ENCODE peak calls at places on chromosomes 7 and 10, in four cellular contexts. E is NCI-H1436; K is colonic mucosa; D is CD8-positive, alpha-beta T cell. O is an unnamed sample.

GRCh38 chr7:7060828-7061599 is 121.3 kb upstream of the C1GALT1 start:
- DNase-seq in E (no peak), K (no peak), D (no peak), O (no peak)

GRCh38 chr7:44533301-44534055 is 7.7 kb downstream of the NPC1L1 start:
- DNase-seq in E (no peak), K (no peak), D (no peak), O (no peak)

GRCh38 chr10:31966681-31967080 is 38.0 kb upstream of the ARHGAP12 start:
- DNase-seq in E (no peak), K (no peak), D (no peak), O (no peak)

GRCh38 chr10:117096559-117097201 is 41.4 kb downstream of the VAX1 start:
- DNase-seq in E (no peak), K (no peak), D (no peak), O (no peak)

GRCh38 chr7:40697653-40698052 is 562.8 kb downstream of the SUGCT start:
- DNase-seq in E (no peak), K (no peak), D (no peak), O (no peak)

GRCh38 chr7:34361663-34362250 is 296.3 kb upstream of the NPSR1 start:
- DNase-seq in E (no peak), K (no peak), D (no peak), O (no peak)

GRCh38 chr10:73772280-73773151 is 9.3 kb upstream of the CHCHD1 start:
- DNase-seq in E (no peak), K (peak), D (peak), O (no peak)

GRCh38 chr10:124262249-124262865 is 156.4 kb downstream of the OAT start:
- DNase-seq in E (no peak), K (no peak), D (no peak), O (no peak)

GRCh38 chr10:114652402-114653368 is 5.4 kb downstream of the ABLIM1 start:
- DNase-seq in E (no peak), K (no peak), D (no peak), O (no peak)

GRCh38 chr7:72077776-72078175 is 334.4 kb downstream of the CALN1 start:
- DNase-seq in E (no peak), K (no peak), D (no peak), O (no peak)

GRCh38 chr7:115940462-115941060 is 90.0 kb downstream of the TFEC start:
- DNase-seq in E (no peak), K (no peak), D (no peak), O (no peak)

GRCh38 chr7:2665359-2665791 is 22.6 kb upstream of the AMZ1 start:
- DNase-seq in E (no peak), K (no peak), D (no peak), O (no peak)

GRCh38 chr7:48337012-48337621 is 165.9 kb downstream of the ABCA13 start:
- DNase-seq in E (no peak), K (no peak), D (no peak), O (no peak)

GRCh38 chr7:108347616-108348015 is 108.6 kb downstream of the NRCAM start:
- DNase-seq in E (no peak), K (no peak), D (no peak), O (no peak)

GRCh38 chr10:133122171-133122935 is 34.6 kb downstream of the ADGRA1 start:
- DNase-seq in E (no peak), K (no peak), D (no peak), O (no peak)

GRCh38 chr7:50954245-50954644 is 171.5 kb upstream of the GRB10 start:
- DNase-seq in E (no peak), K (no peak), D (no peak), O (no peak)

O was measured in NCI-H1417 treated with DMSO at 0.1 percent for 48 hours.